ENCODE peak calls at places on chromosomes 2 and 18, in four cellular contexts. W, J, L and Q are unnamed samples.

GRCh38 chr2:195561205-195562032 is 95.6 kb upstream of the SLC39A10 start:
- DNase-seq in W (no peak), J (peak), L (no peak), Q (peak)

GRCh38 chr2:11863513-11864328 is 117.3 kb downstream of the LPIN1 start:
- DNase-seq in J (peak), L (peak), W (peak), Q (peak)

GRCh38 chr2:118539290-118539689 is 308.2 kb downstream of the EN1 start:
- DNase-seq in W (peak), J (no peak), L (no peak), Q (no peak)

GRCh38 chr2:134944975-134945374 is 26.4 kb downstream of the CCNT2 start:
- DNase-seq in W (no peak), J (no peak), L (no peak), Q (no peak)

GRCh38 chr2:40428434-40428833 is 23.5 kb downstream of the SLC8A1 start:
- DNase-seq in L (no peak), W (no peak), J (no peak), Q (no peak)

GRCh38 chr2:184268900-184269299 is 329.4 kb upstream of the ZNF804A start:
- DNase-seq in L (no peak), W (no peak), J (no peak), Q (no peak)

GRCh38 chr2:160205511-160205910 is 5.4 kb upstream of the ITGB6 start:
- DNase-seq in L (peak), J (no peak), W (peak), Q (no peak)

GRCh38 chr2:162582357-162582798 is 238.4 kb downstream of the GCA start:
- DNase-seq in J (no peak), W (peak), L (no peak), Q (no peak)

GRCh38 chr2:16038586-16038985 is 98.2 kb downstream of the MYCN start:
- DNase-seq in L (no peak), J (no peak), W (peak), Q (no peak)

GRCh38 chr2:146940016-146940685 is 904.7 kb upstream of the ACVR2A start:
- DNase-seq in L (no peak), W (no peak), J (no peak), Q (no peak)

GRCh38 chr2:38128653-38129052 is 52.7 kb upstream of the CYP1B1 start:
- DNase-seq in L (peak), W (no peak), J (no peak), Q (peak)

GRCh38 chr18:22031581-22031980 is 137.8 kb upstream of the GATA6 start:
- DNase-seq in L (no peak), W (no peak), J (no peak), Q (no peak)

GRCh38 chr18:13137041-13137938 is 81.3 kb upstream of the LDLRAD4 start:
- DNase-seq in W (peak), J (peak), L (no peak), Q (peak)

GRCh38 chr2:132416080-132416911 is at the start of gene GPR39:
- DNase-seq in W (peak), L (no peak), J (no peak), Q (no peak)

GRCh38 chr2:69222984-69223658 is 163.9 kb downstream of the GFPT1 start:
- DNase-seq in W (peak), L (no peak), J (no peak), Q (no peak)

GRCh38 chr2:120670371-120670770 is 65.3 kb upstream of the GLI2 start:
- DNase-seq in L (no peak), W (no peak), J (no peak), Q (no peak)

GRCh38 chr2:221958224-221958623 is 340.6 kb downstream of the PAX3 start:
- DNase-seq in W (no peak), J (no peak), L (no peak), Q (no peak)

GRCh38 chr2:64404002-64404731 is 49.8 kb upstream of the LGALSL start:
- DNase-seq in W (peak), J (no peak), L (peak), Q (no peak)

GRCh38 chr2:12293868-12294267 is 422.9 kb upstream of the TRIB2 start:
- DNase-seq in W (no peak), J (no peak), L (no peak), Q (peak)

GRCh38 chr2:216302981-216303676 is 69.2 kb downstream of the MARCHF4 start:
- DNase-seq in W (no peak), J (no peak), L (no peak), Q (no peak)

GRCh38 chr2:55112229-55113016 is 62.2 kb upstream of the RTN4 start:
- DNase-seq in W (peak), L (no peak), J (no peak), Q (no peak)

GRCh38 chr2:96397756-96398525 is 62.4 kb downstream of the NCAPH start:
- DNase-seq in W (no peak), J (no peak), L (no peak), Q (no peak)

GRCh38 chr2:218582085-218582484 is 13.4 kb downstream of the CNOT9 start:
- DNase-seq in W (no peak), J (no peak), L (no peak), Q (peak)

GRCh38 chr2:128379021-128380005 is 60.6 kb upstream of the HS6ST1 start:
- DNase-seq in W (peak), J (no peak), L (no peak), Q (no peak)

GRCh38 chr18:7237670-7238272 is 6.9 kb downstream of the LRRC30 start:
- DNase-seq in J (no peak), W (no peak), L (no peak), Q (no peak)

GRCh38 chr18:49865401-49865800 is 52.1 kb upstream of the ACAA2 start:
- DNase-seq in W (no peak), J (no peak), L (no peak), Q (no peak)

GRCh38 chr2:43218221-43218549 is 8.2 kb downstream of the ZFP36L2 start:
- DNase-seq in J (no peak), W (no peak), L (no peak), Q (no peak)

GRCh38 chr2:117956036-117956791 is 57.7 kb downstream of the CCDC93 start:
- DNase-seq in W (no peak), L (no peak), J (no peak), Q (no peak)

GRCh38 chr18:55337908-55338521 is 250.0 kb downstream of the TCF4 start:
- DNase-seq in J (peak), W (no peak), L (peak), Q (no peak)

GRCh38 chr18:42287047-42287446 is 332.0 kb downstream of the PIK3C3 start:
- DNase-seq in L (no peak), W (no peak), J (no peak), Q (no peak)

GRCh38 chr18:46247938-46248337 is 143.8 kb downstream of the HAUS1 start:
- DNase-seq in W (no peak), J (no peak), L (no peak), Q (no peak)

GRCh38 chr2:125512313-125512712 is 1143.6 kb upstream of the GYPC start:
- DNase-seq in L (no peak), W (no peak), J (no peak), Q (no peak)

GRCh38 chr2:125516496-125517109 is 1139.4 kb upstream of the GYPC start:
- DNase-seq in W (peak), L (no peak), J (peak), Q (peak)
- TF ChIP-seq CTCF in W (peak), L (no peak), J (peak), Q (peak)

GRCh38 chr2:30693821-30694281 is 113.4 kb downstream of the CAPN13 start:
- DNase-seq in W (no peak), J (no peak), L (no peak), Q (no peak)

GRCh38 chr2:30691091-30691947 is 115.9 kb downstream of the CAPN13 start:
- DNase-seq in J (no peak), W (no peak), L (no peak), Q (no peak)

GRCh38 chr2:30690126-30690561 is 117.1 kb downstream of the CAPN13 start:
- DNase-seq in W (no peak), L (no peak), J (no peak), Q (no peak)

GRCh38 chr2:30692829-30693265 is 114.4 kb downstream of the CAPN13 start:
- DNase-seq in J (no peak), W (no peak), L (no peak), Q (no peak)

GRCh38 chr2:30691948-30692828 is 115.1 kb downstream of the CAPN13 start:
- DNase-seq in W (no peak), J (no peak), L (no peak), Q (no peak)
- TF ChIP-seq CTCF in W (peak), J (no peak), L (peak), Q (peak)

GRCh38 chr2:127065299-127065931 is 41.5 kb downstream of the BIN1 start:
- DNase-seq in J (no peak), W (no peak), L (no peak), Q (no peak)

GRCh38 chr2:127066942-127067341 is 40.0 kb downstream of the BIN1 start:
- DNase-seq in L (no peak), W (no peak), J (no peak), Q (no peak)

GRCh38 chr2:127063701-127064590 is 43.0 kb downstream of the BIN1 start:
- DNase-seq in J (no peak), L (no peak), W (no peak), Q (no peak)

GRCh38 chr2:127065932-127066318 is 41.0 kb downstream of the BIN1 start:
- DNase-seq in L (no peak), W (no peak), J (no peak), Q (no peak)

GRCh38 chr2:127064642-127065250 is 42.2 kb downstream of the BIN1 start:
- DNase-seq in J (no peak), L (peak), W (peak), Q (peak)
- TF ChIP-seq CTCF in J (no peak), L (peak), W (no peak), Q (no peak)

GRCh38 chr2:98348066-98348561 is 1.9 kb downstream of the CNGA3 start:
- DNase-seq in W (peak), L (no peak), J (peak), Q (peak)

GRCh38 chr2:98350411-98350810 is 4.2 kb downstream of the CNGA3 start:
- DNase-seq in L (no peak), W (no peak), J (no peak), Q (no peak)

GRCh38 chr2:98343371-98343770 is 2.9 kb upstream of the CNGA3 start:
- DNase-seq in W (no peak), J (no peak), L (no peak), Q (no peak)

GRCh38 chr2:98347298-98348065 is 1.2 kb downstream of the CNGA3 start:
- DNase-seq in W (no peak), J (peak), L (no peak), Q (no peak)

GRCh38 chr2:98346259-98347236 is at the start of gene CNGA3:
- DNase-seq in J (peak), L (no peak), W (no peak), Q (peak)
- TF ChIP-seq CTCF in J (no peak), L (peak), W (no peak), Q (no peak)

DNA sequence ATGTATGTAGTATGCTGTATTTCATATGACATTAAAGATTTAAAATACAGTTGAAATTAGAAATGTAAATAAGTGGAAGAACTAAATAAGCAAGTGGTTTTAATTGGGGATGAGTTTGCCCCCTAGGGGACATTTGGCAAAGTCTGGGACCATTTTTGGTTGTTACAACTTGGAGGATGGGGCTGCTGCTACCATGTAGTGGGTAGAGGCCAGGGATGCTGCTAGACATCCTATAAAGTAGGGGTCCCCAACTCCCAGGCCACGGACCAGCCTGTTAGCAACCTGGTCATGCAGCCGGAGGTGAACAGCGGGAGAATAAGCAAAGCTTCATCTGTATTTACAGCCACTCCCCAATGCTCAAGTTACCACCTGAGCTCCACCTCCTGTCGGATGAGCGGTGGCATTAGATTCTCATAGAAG is 27.9 kb upstream of the ASNSD1 start:
- DNase-seq in W (no peak), J (no peak), L (no peak), Q (no peak)
- TF ChIP-seq CTCF in W (peak), J (peak), L (peak), Q (peak)